ENCODE peak calls at places on chromosome 10, in eight cellular contexts. S, N, L, U, F, T, P and M are unnamed samples.

GRCh38 chr10:97466755-97467154 is 20.8 kb downstream of the ZDHHC16 start:
- DNase-seq in S (no peak), N (no peak), L (no peak), U (peak), F (no peak), T (no peak), P (no peak), M (no peak)

GRCh38 chr10:103395754-103396066 is 565 bp downstream of the ATP5MK start:
- DNase-seq in S (no peak), N (no peak), L (no peak), U (no peak), F (no peak), T (no peak), P (no peak), M (no peak)

GRCh38 chr10:7354330-7355047 is 56.3 kb downstream of the SFMBT2 start:
- DNase-seq in S (no peak), N (no peak), L (no peak), U (no peak), F (no peak), T (no peak), P (no peak), M (peak)

GRCh38 chr10:34996843-34997242 is 93.3 kb downstream of the CUL2 start:
- DNase-seq in S (no peak), N (no peak), L (no peak), U (peak), F (no peak), T (no peak), P (no peak), M (no peak)

GRCh38 chr10:29326886-29327789 is 38.3 kb downstream of the LYZL1 start:
- DNase-seq in S (no peak), N (no peak), L (no peak), U (no peak), F (no peak), T (no peak), P (no peak), M (no peak)

GRCh38 chr10:51109821-51110533 is 35.7 kb downstream of the PRKG1 start:
- DNase-seq in S (no peak), N (no peak), L (no peak), U (no peak), F (no peak), T (no peak), P (no peak), M (no peak)

GRCh38 chr10:7608001-7608400 is 58.8 kb downstream of the ITIH5 start:
- DNase-seq in S (no peak), N (no peak), L (no peak), U (no peak), F (no peak), T (no peak), P (no peak), M (no peak)

GRCh38 chr10:13512564-13512963 is 16.2 kb downstream of the BEND7 start:
- DNase-seq in S (no peak), N (no peak), L (no peak), U (no peak), F (no peak), T (no peak), P (no peak), M (no peak)

GRCh38 chr10:17354781-17355180 is 99.6 kb downstream of the ST8SIA6 start:
- DNase-seq in S (no peak), N (no peak), L (no peak), U (no peak), F (no peak), T (no peak), P (no peak), M (no peak)

GRCh38 chr10:132879408-132880147 is 62.8 kb downstream of the CFAP46 start:
- DNase-seq in S (no peak), N (peak), L (no peak), U (no peak), F (no peak), T (no peak), P (no peak), M (no peak)

GRCh38 chr10:70619271-70620019 is 16.9 kb upstream of the PRF1 start:
- DNase-seq in S (peak), N (no peak), L (no peak), U (no peak), F (no peak), T (no peak), P (no peak), M (peak)

GRCh38 chr10:1169186-1169885 is 113.2 kb downstream of the WDR37 start:
- DNase-seq in S (no peak), N (no peak), L (no peak), U (no peak), F (no peak), T (no peak), P (no peak), M (no peak)

GRCh38 chr10:114548662-114549061 is 109.4 kb downstream of the ABLIM1 start:
- DNase-seq in S (peak), N (no peak), L (no peak), U (peak), F (no peak), T (peak), P (peak), M (peak)

GRCh38 chr10:70250956-70251680 is 17.9 kb upstream of the PPA1 start:
- DNase-seq in S (no peak), N (no peak), L (no peak), U (no peak), F (no peak), T (no peak), P (no peak), M (no peak)

GRCh38 chr10:31018977-31019376 is 12.7 kb downstream of the ZNF438 start:
- DNase-seq in S (no peak), N (no peak), L (no peak), U (no peak), F (no peak), T (no peak), P (no peak), M (no peak)

GRCh38 chr10:88122145-88122544 is 258.7 kb downstream of the PTEN start:
- DNase-seq in S (no peak), N (no peak), L (no peak), U (no peak), F (no peak), T (no peak), P (no peak), M (no peak)

GRCh38 chr10:21518629-21519321 is 6.7 kb downstream of the SKIDA1 start:
- DNase-seq in S (no peak), N (no peak), L (no peak), U (no peak), F (no peak), T (no peak), P (peak), M (no peak)

GRCh38 chr10:116840389-116841075 is 8.8 kb upstream of the ENO4 start:
- DNase-seq in S (no peak), N (no peak), L (no peak), U (no peak), F (no peak), T (no peak), P (no peak), M (no peak)

GRCh38 chr10:102298899-102299298 is 53.6 kb downstream of the GBF1 start:
- DNase-seq in S (no peak), N (no peak), L (no peak), U (no peak), F (no peak), T (no peak), P (no peak), M (no peak)

GRCh38 chr10:61804414-61804813 is 97.1 kb upstream of the ARID5B start:
- DNase-seq in S (no peak), N (no peak), L (no peak), U (no peak), F (no peak), T (no peak), P (no peak), M (no peak)

GRCh38 chr10:110274072-110274627 is 30.6 kb downstream of the SMNDC1 start:
- DNase-seq in S (no peak), N (no peak), L (no peak), U (no peak), F (no peak), T (no peak), P (no peak), M (no peak)

GRCh38 chr10:122307669-122308486 is 36.8 kb downstream of the BTBD16 start:
- DNase-seq in S (no peak), N (no peak), L (no peak), U (peak), F (peak), T (no peak), P (peak), M (peak)

GRCh38 chr10:9858816-9859215 is 1158.9 kb upstream of the CELF2 start:
- DNase-seq in S (no peak), N (no peak), L (no peak), U (no peak), F (no peak), T (no peak), P (no peak), M (no peak)

GRCh38 chr10:77320852-77321496 is 316.6 kb downstream of the KCNMA1 start:
- DNase-seq in S (no peak), N (no peak), L (no peak), U (no peak), F (no peak), T (no peak), P (no peak), M (no peak)